ENCODE peak calls at places on chromosomes 3 and 15, in eight cellular contexts. U is caudate nucleus, L is pancreas, N is right atrium auricular region, K is psoas muscle, F is mesenteric fat pad, E is anterior cingulate cortex, S is heart right ventricle. H is an unnamed sample.

GRCh38 chr15:64877435-64877834 is 34.3 kb upstream of the ANKDD1A start:
- DNase-seq in U (no peak), L (peak), N (peak), K (peak), F (no peak), E (peak), S (peak), H (no peak)

GRCh38 chr15:69604050-69604378 is 151.4 kb downstream of the RPLP1 start:
- DNase-seq in U (no peak), L (no peak), N (peak), K (no peak), F (no peak), E (no peak), S (no peak), H (no peak)

GRCh38 chr3:54968546-54969172 is 40.8 kb upstream of the LRTM1 start:
- DNase-seq in U (no peak), L (no peak), N (no peak), K (no peak), F (no peak), E (no peak), S (no peak), H (no peak)

GRCh38 chr3:89252865-89253264 is 145.4 kb downstream of the EPHA3 start:
- DNase-seq in U (no peak), L (no peak), N (no peak), K (no peak), F (no peak), E (no peak), S (no peak), H (no peak)

GRCh38 chr3:127482216-127483004 is 108.1 kb downstream of the TPRA1 start:
- DNase-seq in U (no peak), L (peak), N (no peak), K (no peak), F (no peak), E (no peak), S (no peak), H (no peak)

GRCh38 chr3:38519000-38519399 is 22.9 kb downstream of the EXOG start:
- DNase-seq in U (no peak), L (no peak), N (no peak), K (no peak), F (no peak), E (no peak), S (no peak), H (no peak)

GRCh38 chr3:17162116-17162515 is 277.4 kb downstream of the PLCL2 start:
- DNase-seq in U (no peak), L (no peak), N (no peak), K (no peak), F (no peak), E (no peak), S (no peak), H (no peak)

GRCh38 chr15:41416162-41416741 is 643 bp upstream of the RTF1 start:
- DNase-seq in U (no peak), L (no peak), N (no peak), K (no peak), F (no peak), E (no peak), S (no peak), H (no peak)

GRCh38 chr15:78429477-78429876 is 8.5 kb upstream of the IREB2 start:
- DNase-seq in U (no peak), L (no peak), N (peak), K (no peak), F (no peak), E (no peak), S (no peak), H (no peak)

GRCh38 chr3:134680796-134681526 is 30.1 kb upstream of the KY start:
- DNase-seq in U (no peak), L (no peak), N (no peak), K (peak), F (no peak), E (no peak), S (no peak), H (no peak)

GRCh38 chr3:105899528-105899927 is 30.7 kb upstream of the CBLB start:
- DNase-seq in U (no peak), L (no peak), N (no peak), K (no peak), F (no peak), E (no peak), S (no peak), H (peak)